ENCODE peak calls at places on chromosomes 12 and 14, in nine cellular contexts. L is lung microvascular endothelial cell; U is NCI-H460; E is EL; V is A549; X is stomach; K is Ammon's horn; R is GM12892; H is activated CD8-positive, alpha-beta T cell treated with anti-CD3 and anti-CD28 coated beads for 36 hours. O is an unnamed sample.

GRCh38 chr12:52871291-52871961 is 22.6 kb upstream of the KRT78 start:
- DNase-seq in X (peak; percentile 39), K (peak; percentile 35), V (peak; percentile 95), U (peak; percentile 70), R (no peak), H (no peak), E (peak; percentile 96), L (peak; percentile 80), O (peak; percentile 64)

GRCh38 chr12:12010277-12011031 is 60.3 kb upstream of the BCL2L14 start:
- DNase-seq in V (no peak), H (peak; percentile 91), L (peak; percentile 22), X (no peak), E (peak; percentile 56), K (peak; percentile 81), R (no peak), U (no peak), O (no peak)

GRCh38 chr12:90327783-90328743 is 619.4 kb upstream of the ATP2B1 start:
- DNase-seq in E (no peak), L (peak; percentile 87), R (no peak), K (no peak), V (no peak), X (no peak), U (no peak), H (no peak), O (no peak)

GRCh38 chr12:86233126-86233525 is 23.1 kb downstream of the MGAT4C start:
- DNase-seq in L (peak; percentile 36), R (no peak), U (no peak), X (no peak), K (no peak), E (no peak), H (no peak), V (no peak), O (no peak)

GRCh38 chr14:40072175-40072574 is 639.9 kb upstream of the FBXO33 start:
- DNase-seq in U (no peak), H (no peak), E (no peak), K (no peak), X (no peak), R (no peak), L (no peak), V (no peak), O (no peak)

GRCh38 chr14:45426685-45427282 is 173.8 kb upstream of the MIS18BP1 start:
- DNase-seq in L (peak; percentile 46), U (peak; percentile 36), R (no peak), H (no peak), V (peak; percentile 57), E (peak; percentile 44), K (peak; percentile 51), X (no peak), O (peak; percentile 67)

GRCh38 chr14:80047761-80048160 is 163.5 kb downstream of the DIO2 start:
- DNase-seq in V (no peak), L (peak; percentile 20), X (no peak), H (no peak), R (no peak), K (no peak), E (no peak), U (no peak), O (peak; percentile 4)

GRCh38 chr14:101033446-101034165 is 130.1 kb upstream of the RTL1 start:
- DNase-seq in X (no peak), E (no peak), U (no peak), K (no peak), H (no peak), V (no peak), R (no peak), L (no peak), O (no peak)

GRCh38 chr12:132133952-132134652 is 10.0 kb downstream of the DDX51 start:
- DNase-seq in V (peak; percentile 39), U (no peak), K (no peak), L (no peak), E (no peak), X (no peak), H (no peak), R (no peak), O (no peak)

GRCh38 chr12:4526923-4527546 is 11.7 kb upstream of the RAD51AP1 start:
- DNase-seq in E (peak; percentile 10), X (no peak), V (peak; percentile 20), L (peak; percentile 18), R (no peak), H (no peak), K (no peak), U (no peak), O (peak; percentile 12)

O was measured in cardiac muscle cell.